ENCODE peak calls at places on chromosomes 6 and 20, in four cellular contexts. One of them, this sample, is unnamed.

GRCh38 chr6:6008648-6009421 is 2.1 kb upstream of the NRN1 start:
- DNase-seq in H1: peak
- DNase-seq in HepG2: peak
- DNase-seq in GM12878: peak
- DNase-seq in this sample: no peak

GRCh38 chr6:27161115-27161514 is 86.4 kb upstream of the PRSS16 start:
- DNase-seq in H1: no peak
- DNase-seq in HepG2: no peak
- DNase-seq in GM12878: no peak
- DNase-seq in this sample: no peak

GRCh38 chr20:30811896-30812671 is 445.4 kb upstream of the DEFB115 start:
- DNase-seq in H1: peak
- DNase-seq in HepG2: no peak
- DNase-seq in GM12878: peak
- DNase-seq in this sample: no peak

GRCh38 chr20:35700625-35701148 is 1.5 kb downstream of the ROMO1 start:
- DNase-seq in H1: no peak
- DNase-seq in HepG2: no peak
- DNase-seq in GM12878: no peak
- DNase-seq in this sample: no peak

GRCh38 chr6:31401403-31401802 is 2.0 kb upstream of the MICA start:
- DNase-seq in H1: no peak
- DNase-seq in HepG2: peak
- DNase-seq in GM12878: no peak
- DNase-seq in this sample: no peak

GRCh38 chr6:160104821-160105517 is 16.6 kb upstream of the SLC22A1 start:
- DNase-seq in H1: no peak
- DNase-seq in HepG2: no peak
- DNase-seq in GM12878: no peak
- DNase-seq in this sample: no peak

GRCh38 chr20:40414843-40415615 is 274.0 kb downstream of the MAFB start:
- DNase-seq in H1: no peak
- DNase-seq in HepG2: no peak
- DNase-seq in GM12878: no peak
- DNase-seq in this sample: no peak

GRCh38 chr20:49570828-49571552 is 3.1 kb upstream of the PTGIS start:
- DNase-seq in H1: no peak
- DNase-seq in HepG2: no peak
- DNase-seq in GM12878: no peak
- DNase-seq in this sample: no peak

GRCh38 chr6:130577178-130577919 is 211.5 kb downstream of the TMEM200A start:
- DNase-seq in H1: no peak
- DNase-seq in HepG2: no peak
- DNase-seq in GM12878: no peak
- DNase-seq in this sample: no peak

GRCh38 chr6:150753404-150754184 is 111.9 kb upstream of the MTHFD1L start:
- DNase-seq in H1: no peak
- DNase-seq in HepG2: no peak
- DNase-seq in GM12878: no peak
- DNase-seq in this sample: peak

GRCh38 chr20:22525069-22525820 is 59.1 kb downstream of the FOXA2 start:
- DNase-seq in H1: no peak
- DNase-seq in HepG2: peak
- DNase-seq in GM12878: no peak
- DNase-seq in this sample: no peak

GRCh38 chr20:62273421-62273820 is 29.4 kb upstream of the ADRM1 start:
- DNase-seq in H1: no peak
- DNase-seq in HepG2: no peak
- DNase-seq in GM12878: no peak
- DNase-seq in this sample: no peak

GRCh38 chr20:62275263-62275619 is 27.6 kb upstream of the ADRM1 start:
- DNase-seq in H1: no peak
- DNase-seq in HepG2: no peak
- DNase-seq in GM12878: no peak
- DNase-seq in this sample: no peak

GRCh38 chr20:62274332-62275262 is 28.2 kb upstream of the ADRM1 start:
- DNase-seq in H1: no peak
- DNase-seq in HepG2: no peak
- DNase-seq in GM12878: no peak
- DNase-seq in this sample: no peak

GRCh38 chr20:62277253-62277652 is 25.5 kb upstream of the ADRM1 start:
- DNase-seq in H1: no peak
- DNase-seq in HepG2: no peak
- DNase-seq in GM12878: no peak
- DNase-seq in this sample: no peak

GRCh38 chr20:62276448-62276847 is 26.3 kb upstream of the ADRM1 start:
- DNase-seq in H1: no peak
- DNase-seq in HepG2: no peak
- DNase-seq in GM12878: no peak
- DNase-seq in this sample: no peak
- TF ChIP-seq SUZ12 in H1: no peak
- TF ChIP-seq SUZ12 in HepG2: no peak
- TF ChIP-seq SUZ12 in GM12878: no peak
- TF ChIP-seq SUZ12 in this sample: no peak

DNA sequence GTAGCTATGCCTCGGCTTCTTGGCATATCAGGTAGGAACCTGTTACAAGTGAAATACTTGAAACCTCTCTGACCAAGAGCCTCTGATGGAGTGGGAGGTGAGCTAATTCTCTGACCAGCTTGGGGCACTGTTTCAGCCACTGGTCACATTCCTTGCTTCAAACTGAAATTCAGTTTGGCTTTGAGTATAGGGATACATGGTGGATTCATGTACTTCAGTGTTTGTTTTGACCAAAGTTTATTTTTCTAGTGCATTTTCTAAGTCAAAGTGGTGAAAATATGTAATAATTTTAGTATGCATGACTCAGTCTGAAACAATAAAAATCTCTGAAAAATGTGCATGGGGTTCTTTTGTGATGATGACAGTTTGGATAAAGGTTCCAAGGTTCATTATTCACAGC is 18.6 kb downstream of the TTPAL start:
- DNase-seq in H1: no peak
- DNase-seq in HepG2: no peak
- DNase-seq in GM12878: no peak
- DNase-seq in this sample: no peak
- TF ChIP-seq YY1 in H1: no peak
- TF ChIP-seq YY1 in HepG2: no peak
- TF ChIP-seq YY1 in GM12878: no peak
- TF ChIP-seq YY1 in this sample: no peak

GRCh38 chr20:19935842-19936241 is 81.3 kb upstream of the NAA20 start:
- DNase-seq in H1: no peak
- DNase-seq in HepG2: no peak
- DNase-seq in GM12878: no peak
- DNase-seq in this sample: no peak

GRCh38 chr20:19934792-19935491 is 82.2 kb upstream of the NAA20 start:
- DNase-seq in H1: no peak
- DNase-seq in HepG2: no peak
- DNase-seq in GM12878: no peak
- DNase-seq in this sample: no peak

GRCh38 chr20:19937651-19938420 is 79.3 kb upstream of the NAA20 start:
- DNase-seq in H1: no peak
- DNase-seq in HepG2: no peak
- DNase-seq in GM12878: peak
- DNase-seq in this sample: no peak

GRCh38 chr20:19938421-19938787 is 78.8 kb upstream of the NAA20 start:
- DNase-seq in H1: no peak
- DNase-seq in HepG2: no peak
- DNase-seq in GM12878: no peak
- DNase-seq in this sample: no peak

GRCh38 chr20:19936801-19937583 is 80.2 kb upstream of the NAA20 start:
- DNase-seq in H1: no peak
- DNase-seq in HepG2: no peak
- DNase-seq in GM12878: no peak
- DNase-seq in this sample: no peak
- TF ChIP-seq SUZ12 in H1: no peak
- TF ChIP-seq SUZ12 in HepG2: no peak
- TF ChIP-seq SUZ12 in GM12878: no peak
- TF ChIP-seq SUZ12 in this sample: no peak

DNA sequence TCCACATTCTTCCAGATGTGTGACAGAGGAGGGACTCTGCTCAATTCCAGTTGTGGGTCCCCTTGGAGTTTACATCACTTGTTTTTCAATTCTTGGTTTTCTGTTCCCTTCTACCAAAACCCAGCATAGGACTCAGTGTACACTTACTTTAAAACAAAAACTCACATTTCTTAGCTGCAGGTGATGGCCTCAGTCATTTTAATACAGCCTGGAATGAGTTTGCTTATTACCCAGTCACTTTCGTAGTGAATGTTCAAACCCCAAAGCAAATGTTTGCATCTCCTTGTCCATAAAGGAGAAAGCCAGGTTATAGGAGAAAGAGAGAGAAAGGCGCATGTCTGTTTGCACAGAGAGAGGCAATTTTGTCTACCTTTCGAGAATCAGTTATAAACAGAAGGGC is 27.4 kb upstream of the PI16 start:
- DNase-seq in H1: no peak
- DNase-seq in HepG2: no peak
- DNase-seq in GM12878: no peak
- DNase-seq in this sample: no peak
- TF ChIP-seq YY1 in H1: no peak
- TF ChIP-seq YY1 in HepG2: no peak
- TF ChIP-seq YY1 in GM12878: no peak
- TF ChIP-seq YY1 in this sample: no peak

DNA sequence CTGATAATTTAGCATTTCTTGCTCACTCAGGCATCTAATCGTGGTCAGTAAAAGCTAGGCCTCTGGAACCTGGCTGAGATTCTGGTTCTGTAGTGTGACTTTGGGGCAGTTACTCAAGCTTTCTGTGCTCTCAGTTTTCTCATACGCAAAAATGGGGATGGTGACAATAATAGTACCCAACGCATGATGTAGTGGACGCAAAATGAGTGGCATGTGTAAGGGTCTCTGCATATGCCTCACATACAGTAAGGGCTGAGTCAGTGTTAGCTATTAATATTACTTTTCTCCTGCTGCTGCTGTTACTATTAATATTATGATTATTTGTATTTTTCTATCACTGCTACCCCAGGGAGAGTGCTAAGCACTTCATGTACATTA is 686 bp downstream of the GINS1 start:
- DNase-seq in H1: no peak
- DNase-seq in HepG2: no peak
- DNase-seq in GM12878: no peak
- DNase-seq in this sample: no peak
- TF ChIP-seq SUZ12 in H1: no peak
- TF ChIP-seq SUZ12 in HepG2: no peak
- TF ChIP-seq SUZ12 in GM12878: no peak
- TF ChIP-seq SUZ12 in this sample: no peak

GRCh38 chr6:20331625-20332024 is 70.1 kb upstream of the E2F3 start:
- DNase-seq in H1: no peak
- DNase-seq in HepG2: no peak
- DNase-seq in GM12878: no peak
- DNase-seq in this sample: no peak
- TF ChIP-seq YY1 in H1: no peak
- TF ChIP-seq YY1 in HepG2: no peak
- TF ChIP-seq YY1 in GM12878: no peak
- TF ChIP-seq YY1 in this sample: no peak

GRCh38 chr6:104623052-104623690 is 236.5 kb downstream of the HACE1 start:
- DNase-seq in H1: no peak
- DNase-seq in HepG2: no peak
- DNase-seq in GM12878: no peak
- DNase-seq in this sample: no peak
- TF ChIP-seq SUZ12 in H1: no peak
- TF ChIP-seq SUZ12 in HepG2: no peak
- TF ChIP-seq SUZ12 in GM12878: no peak
- TF ChIP-seq SUZ12 in this sample: no peak